ENCODE peak calls at places on chromosomes 7 and 10, in four cellular contexts. One of them, this sample, is unnamed.

GRCh38 chr10:86937502-86938154 is 19.8 kb downstream of the MMRN2 start:
- DNase-seq in transverse colon: no peak
- DNase-seq in upper lobe of right lung: no peak
- DNase-seq in DND-41: no peak
- DNase-seq in this sample: no peak

GRCh38 chr10:124039432-124040086 is 53.8 kb downstream of the CHST15 start:
- DNase-seq in transverse colon: no peak
- DNase-seq in upper lobe of right lung: no peak
- DNase-seq in DND-41: no peak
- DNase-seq in this sample: no peak

GRCh38 chr7:2038876-2039728 is 193.6 kb downstream of the MAD1L1 start:
- DNase-seq in transverse colon: no peak
- DNase-seq in upper lobe of right lung: peak; percentile 12
- DNase-seq in DND-41: peak; percentile 36
- DNase-seq in this sample: no peak

GRCh38 chr10:47198221-47198620 is 101.8 kb upstream of the GDF10 start:
- DNase-seq in transverse colon: no peak
- DNase-seq in upper lobe of right lung: no peak
- DNase-seq in DND-41: no peak
- DNase-seq in this sample: no peak

GRCh38 chr10:128927821-128928220 is 539.2 kb upstream of the MGMT start:
- DNase-seq in transverse colon: no peak
- DNase-seq in upper lobe of right lung: no peak
- DNase-seq in DND-41: no peak
- DNase-seq in this sample: no peak

GRCh38 chr7:90763108-90763507 is 167.0 kb downstream of the CDK14 start:
- DNase-seq in transverse colon: no peak
- DNase-seq in upper lobe of right lung: no peak
- DNase-seq in DND-41: no peak
- DNase-seq in this sample: no peak

GRCh38 chr10:84811078-84811477 is 482.7 kb downstream of the CCSER2 start:
- DNase-seq in transverse colon: no peak
- DNase-seq in upper lobe of right lung: no peak
- DNase-seq in DND-41: no peak
- DNase-seq in this sample: no peak

GRCh38 chr10:111142082-111142481 is 65.3 kb downstream of the ADRA2A start:
- DNase-seq in transverse colon: no peak
- DNase-seq in upper lobe of right lung: no peak
- DNase-seq in DND-41: no peak
- DNase-seq in this sample: no peak

GRCh38 chr10:3708830-3709229 is 76.2 kb downstream of the KLF6 start:
- DNase-seq in transverse colon: no peak
- DNase-seq in upper lobe of right lung: no peak
- DNase-seq in DND-41: no peak
- DNase-seq in this sample: no peak

GRCh38 chr10:105650311-105650710 is 1009.2 kb downstream of the SORCS3 start:
- DNase-seq in transverse colon: no peak
- DNase-seq in upper lobe of right lung: no peak
- DNase-seq in DND-41: no peak
- DNase-seq in this sample: no peak

GRCh38 chr7:111408726-111409125 is 153.6 kb downstream of the IMMP2L start:
- DNase-seq in transverse colon: no peak
- DNase-seq in upper lobe of right lung: no peak
- DNase-seq in DND-41: no peak
- DNase-seq in this sample: no peak

GRCh38 chr7:111407258-111407657 is 155.0 kb downstream of the IMMP2L start:
- DNase-seq in transverse colon: no peak
- DNase-seq in upper lobe of right lung: no peak
- DNase-seq in DND-41: no peak
- DNase-seq in this sample: no peak

GRCh38 chr7:111410899-111411298 is 151.4 kb downstream of the IMMP2L start:
- DNase-seq in transverse colon: no peak
- DNase-seq in upper lobe of right lung: no peak
- DNase-seq in DND-41: no peak
- DNase-seq in this sample: no peak

GRCh38 chr7:111413796-111414195 is 148.5 kb downstream of the IMMP2L start:
- DNase-seq in transverse colon: no peak
- DNase-seq in upper lobe of right lung: no peak
- DNase-seq in DND-41: no peak
- DNase-seq in this sample: no peak

GRCh38 chr7:111409714-111410422 is 152.4 kb downstream of the IMMP2L start:
- DNase-seq in transverse colon: no peak
- DNase-seq in upper lobe of right lung: no peak
- DNase-seq in DND-41: no peak
- DNase-seq in this sample: no peak
- H3K36me3 ChIP-seq in transverse colon: no peaks in the 10 kb centered on the region
- H3K36me3 ChIP-seq in upper lobe of right lung: no peaks in the 10 kb centered on the region
- H3K36me3 ChIP-seq in DND-41: no peaks in the 10 kb centered on the region
- H3K36me3 ChIP-seq in this sample: no peaks in the 10 kb centered on the region

DNA sequence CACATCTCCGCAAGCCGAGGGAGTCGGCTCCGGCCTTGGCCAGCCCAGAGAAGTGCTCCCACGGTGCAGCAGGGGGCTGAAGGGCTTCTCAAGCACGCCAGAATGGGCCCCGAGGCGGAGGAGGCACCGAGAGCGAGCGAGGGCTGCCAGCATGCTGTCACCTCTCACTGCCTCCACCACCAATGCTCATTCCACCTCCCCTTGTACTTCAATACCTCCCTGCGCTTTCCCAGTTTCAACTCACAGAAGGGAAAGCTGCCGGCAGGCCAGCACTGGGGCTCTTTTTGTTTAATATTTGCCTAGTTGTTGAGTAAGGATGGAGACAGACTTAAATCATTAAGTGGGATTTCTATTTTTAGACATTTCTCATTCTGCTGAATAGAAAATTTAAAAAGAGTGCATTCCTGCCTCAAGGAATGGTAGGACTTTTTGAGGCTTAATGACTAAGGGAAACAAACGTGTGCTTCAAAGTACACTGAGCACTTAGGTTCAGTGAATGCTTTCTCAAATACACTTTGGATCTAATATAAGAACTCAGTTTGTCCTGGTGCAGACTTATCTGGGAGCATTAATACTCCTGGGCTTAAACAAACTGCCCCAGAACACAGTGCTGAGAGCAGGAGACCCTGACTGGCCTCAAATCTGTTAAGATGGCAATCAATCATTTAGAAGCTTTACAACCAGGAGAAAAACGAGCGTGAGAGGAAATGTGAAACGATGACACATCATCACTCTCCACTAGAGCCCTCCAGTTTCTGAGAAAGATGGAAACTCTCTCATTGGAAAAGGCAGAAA is 131.2 kb downstream of the RALA start:
- DNase-seq in transverse colon: no peak
- DNase-seq in upper lobe of right lung: peak; percentile 68
- DNase-seq in DND-41: no peak
- DNase-seq in this sample: no peak
- TF ChIP-seq CTCF in transverse colon: no peak
- TF ChIP-seq CTCF in upper lobe of right lung: no peak
- TF ChIP-seq CTCF in DND-41: no peak
- TF ChIP-seq CTCF in this sample: no peak

GRCh38 chr10:22323538-22324305 is 2.8 kb downstream of the BMI1 start:
- DNase-seq in transverse colon: no peak
- DNase-seq in upper lobe of right lung: no peak
- DNase-seq in DND-41: no peak
- DNase-seq in this sample: no peak
- H3K4me3 ChIP-seq in transverse colon: no peak overlapping the region
- H3K4me3 ChIP-seq in upper lobe of right lung: no peak overlapping the region
- H3K4me3 ChIP-seq in DND-41: peak overlapping the region; percentile 72
- H3K4me3 ChIP-seq in this sample: no peak overlapping the region

GRCh38 chr7:131499801-131500200 is 56.6 kb downstream of the PODXL start:
- DNase-seq in transverse colon: no peak
- DNase-seq in upper lobe of right lung: no peak
- DNase-seq in DND-41: no peak
- DNase-seq in this sample: no peak
- H3K36me3 ChIP-seq in transverse colon: no peaks in the 10 kb centered on the region
- H3K36me3 ChIP-seq in upper lobe of right lung: peaks cover 33% of the 10 kb centered on the region
- H3K36me3 ChIP-seq in DND-41: peaks cover 18% of the 10 kb centered on the region
- H3K36me3 ChIP-seq in this sample: peaks cover 1% of the 10 kb centered on the region

GRCh38 chr10:6667679-6668270 is 87.7 kb upstream of the PRKCQ start:
- DNase-seq in transverse colon: peak; percentile 9
- DNase-seq in upper lobe of right lung: no peak
- DNase-seq in DND-41: peak; percentile 64
- DNase-seq in this sample: no peak
- TF ChIP-seq CTCF in transverse colon: peak; percentile 34
- TF ChIP-seq CTCF in upper lobe of right lung: peak; percentile 51
- TF ChIP-seq CTCF in DND-41: peak; percentile 84
- TF ChIP-seq CTCF in this sample: peak; percentile 48

This sample was measured in GM06990.